ENCODE peak calls at places on chromosomes 4 and X, in five cellular contexts. One of them, this sample, is unnamed.

GRCh38 chr4:122249357-122249756 is 97.2 kb downstream of the BLTP1 start:
- DNase-seq in transverse colon: no peak
- DNase-seq in heart right ventricle: no peak
- DNase-seq in keratinocyte: no peak
- DNase-seq in brain microvascular endothelial cell: no peak
- DNase-seq in this sample: no peak

GRCh38 chr4:11614426-11614825 is 185.7 kb upstream of the HS3ST1 start:
- DNase-seq in transverse colon: no peak
- DNase-seq in heart right ventricle: no peak
- DNase-seq in keratinocyte: no peak
- DNase-seq in brain microvascular endothelial cell: no peak
- DNase-seq in this sample: no peak

GRCh38 chr4:76435689-76436176 is 704 bp downstream of the SHROOM3 start:
- DNase-seq in transverse colon: no peak
- DNase-seq in heart right ventricle: no peak
- DNase-seq in keratinocyte: no peak
- DNase-seq in brain microvascular endothelial cell: no peak
- DNase-seq in this sample: no peak

GRCh38 chr4:121138014-121138413 is 26.1 kb downstream of the TNIP3 start:
- DNase-seq in transverse colon: no peak
- DNase-seq in heart right ventricle: no peak
- DNase-seq in keratinocyte: no peak
- DNase-seq in brain microvascular endothelial cell: no peak
- DNase-seq in this sample: no peak

GRCh38 chrX:141405878-141406492 is 163.7 kb upstream of the SPANXC start:
- DNase-seq in transverse colon: no peak
- DNase-seq in heart right ventricle: no peak
- DNase-seq in keratinocyte: peak
- DNase-seq in brain microvascular endothelial cell: peak
- DNase-seq in this sample: no peak

GRCh38 chr4:53477038-53477565 is 99.7 kb downstream of the FIP1L1 start:
- DNase-seq in transverse colon: no peak
- DNase-seq in heart right ventricle: no peak
- DNase-seq in keratinocyte: peak
- DNase-seq in brain microvascular endothelial cell: no peak
- DNase-seq in this sample: no peak

GRCh38 chrX:134619838-134620237 is 38.4 kb downstream of the PLAC1 start:
- DNase-seq in transverse colon: no peak
- DNase-seq in heart right ventricle: no peak
- DNase-seq in keratinocyte: no peak
- DNase-seq in brain microvascular endothelial cell: no peak
- DNase-seq in this sample: no peak

GRCh38 chr4:82861529-82861928 is 29.4 kb downstream of the SEC31A start:
- DNase-seq in transverse colon: no peak
- DNase-seq in heart right ventricle: no peak
- DNase-seq in keratinocyte: no peak
- DNase-seq in brain microvascular endothelial cell: no peak
- DNase-seq in this sample: no peak

GRCh38 chrX:155779831-155780230 is 101.3 kb upstream of the VAMP7 start:
- DNase-seq in transverse colon: no peak
- DNase-seq in heart right ventricle: no peak
- DNase-seq in keratinocyte: no peak
- DNase-seq in brain microvascular endothelial cell: no peak
- DNase-seq in this sample: no peak

GRCh38 chr4:56803473-56803872 is 18.0 kb downstream of the SPINK2 start:
- DNase-seq in transverse colon: no peak
- DNase-seq in heart right ventricle: peak
- DNase-seq in keratinocyte: no peak
- DNase-seq in brain microvascular endothelial cell: peak
- DNase-seq in this sample: no peak

GRCh38 chr4:13548059-13548983 is 4.0 kb upstream of the NKX3-2 start:
- DNase-seq in transverse colon: no peak
- DNase-seq in heart right ventricle: no peak
- DNase-seq in keratinocyte: no peak
- DNase-seq in brain microvascular endothelial cell: no peak
- DNase-seq in this sample: no peak

GRCh38 chrX:103529550-103529949 is 10.3 kb upstream of the RAB40A start:
- DNase-seq in transverse colon: no peak
- DNase-seq in heart right ventricle: no peak
- DNase-seq in keratinocyte: no peak
- DNase-seq in brain microvascular endothelial cell: no peak
- DNase-seq in this sample: no peak

GRCh38 chr4:74934016-74934821 is 1.3 kb downstream of the PARM1 start:
- DNase-seq in transverse colon: peak
- DNase-seq in heart right ventricle: peak
- DNase-seq in keratinocyte: no peak
- DNase-seq in brain microvascular endothelial cell: peak
- DNase-seq in this sample: peak

GRCh38 chr4:19187104-19187503 is 1064.6 kb upstream of the SLIT2 start:
- DNase-seq in transverse colon: no peak
- DNase-seq in heart right ventricle: no peak
- DNase-seq in keratinocyte: no peak
- DNase-seq in brain microvascular endothelial cell: peak
- DNase-seq in this sample: no peak

GRCh38 chr4:41257257-41257900 is 651 bp downstream of the UCHL1 start:
- DNase-seq in transverse colon: peak
- DNase-seq in heart right ventricle: peak
- DNase-seq in keratinocyte: no peak
- DNase-seq in brain microvascular endothelial cell: peak
- DNase-seq in this sample: peak

GRCh38 chr4:8097721-8098345 is 60.8 kb downstream of the ABLIM2 start:
- DNase-seq in transverse colon: no peak
- DNase-seq in heart right ventricle: no peak
- DNase-seq in keratinocyte: no peak
- DNase-seq in brain microvascular endothelial cell: no peak
- DNase-seq in this sample: no peak

GRCh38 chr4:140980426-140981200 is 152.7 kb downstream of the RNF150 start:
- DNase-seq in transverse colon: no peak
- DNase-seq in heart right ventricle: no peak
- DNase-seq in keratinocyte: no peak
- DNase-seq in brain microvascular endothelial cell: no peak
- DNase-seq in this sample: no peak

GRCh38 chr4:140986045-140986444 is 147.2 kb downstream of the RNF150 start:
- DNase-seq in transverse colon: no peak
- DNase-seq in heart right ventricle: no peak
- DNase-seq in keratinocyte: no peak
- DNase-seq in brain microvascular endothelial cell: no peak
- DNase-seq in this sample: no peak

GRCh38 chr4:140982613-140983340 is 150.5 kb downstream of the RNF150 start:
- DNase-seq in transverse colon: no peak
- DNase-seq in heart right ventricle: no peak
- DNase-seq in keratinocyte: no peak
- DNase-seq in brain microvascular endothelial cell: no peak
- DNase-seq in this sample: no peak
- H3K27ac ChIP-seq in transverse colon: no peak
- H3K27ac ChIP-seq in heart right ventricle: peak
- H3K27ac ChIP-seq in keratinocyte: no peak
- H3K27ac ChIP-seq in brain microvascular endothelial cell: no peak
- H3K27ac ChIP-seq in this sample: no peak

DNA sequence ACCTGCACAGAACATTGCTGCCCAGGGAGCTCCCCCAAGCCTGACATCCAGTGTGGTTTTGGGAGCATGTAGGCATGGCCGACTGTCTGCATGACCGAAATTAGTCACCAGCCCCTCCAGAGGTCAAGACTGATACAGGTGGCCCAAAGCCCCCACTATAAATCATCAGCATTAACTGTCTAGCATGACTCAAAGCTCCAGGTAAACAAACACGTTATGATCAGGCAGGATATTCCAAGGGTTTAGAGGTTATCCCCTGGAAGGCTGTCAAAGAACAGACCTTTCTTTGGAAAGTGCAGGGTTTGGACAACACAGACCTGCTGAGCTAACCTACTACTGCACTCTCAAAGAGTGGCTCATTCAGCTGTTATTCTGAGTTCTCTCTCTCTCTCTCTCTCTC is 2.1 kb upstream of the FAM9A start:
- DNase-seq in transverse colon: no peak
- DNase-seq in heart right ventricle: no peak
- DNase-seq in keratinocyte: no peak
- DNase-seq in brain microvascular endothelial cell: no peak
- DNase-seq in this sample: no peak
- H3K27ac ChIP-seq in transverse colon: no peak
- H3K27ac ChIP-seq in heart right ventricle: no peak
- H3K27ac ChIP-seq in keratinocyte: no peak
- H3K27ac ChIP-seq in brain microvascular endothelial cell: no peak
- H3K27ac ChIP-seq in this sample: no peak

GRCh38 chr4:9602389-9602914 is 158.2 kb downstream of the DEFB131A start:
- DNase-seq in transverse colon: no peak
- DNase-seq in heart right ventricle: no peak
- DNase-seq in keratinocyte: no peak
- DNase-seq in brain microvascular endothelial cell: no peak
- DNase-seq in this sample: no peak

DNA sequence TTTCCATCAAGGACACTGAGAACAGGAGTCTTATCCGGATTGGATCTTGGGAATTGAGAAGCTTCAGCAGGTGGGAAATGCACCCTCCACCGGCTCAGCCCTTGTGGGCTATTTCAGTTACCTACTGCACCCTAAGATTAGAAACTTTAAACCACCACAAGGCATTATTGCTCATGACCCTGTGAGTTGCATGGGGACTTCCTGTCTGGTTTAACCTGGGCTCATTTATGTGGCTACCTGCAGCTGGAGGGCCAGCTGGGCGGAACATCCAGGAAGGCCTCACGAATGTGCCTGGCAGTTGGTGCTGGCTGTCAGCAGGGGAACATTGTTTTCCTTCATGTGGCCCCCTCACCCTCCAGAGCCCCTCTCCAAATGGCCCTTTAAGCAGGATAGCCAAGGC is 164.1 kb downstream of the DEFB131A start:
- DNase-seq in transverse colon: no peak
- DNase-seq in heart right ventricle: no peak
- DNase-seq in keratinocyte: no peak
- DNase-seq in brain microvascular endothelial cell: no peak
- DNase-seq in this sample: no peak
- H3K27ac ChIP-seq in transverse colon: no peak
- H3K27ac ChIP-seq in heart right ventricle: no peak
- H3K27ac ChIP-seq in keratinocyte: no peak
- H3K27ac ChIP-seq in brain microvascular endothelial cell: no peak
- H3K27ac ChIP-seq in this sample: no peak

GRCh38 chr4:118962540-118962939 is 73.9 kb downstream of the SYNPO2 start:
- DNase-seq in transverse colon: no peak
- DNase-seq in heart right ventricle: no peak
- DNase-seq in keratinocyte: no peak
- DNase-seq in brain microvascular endothelial cell: no peak
- DNase-seq in this sample: no peak
- H3K27ac ChIP-seq in transverse colon: peak
- H3K27ac ChIP-seq in heart right ventricle: no peak
- H3K27ac ChIP-seq in keratinocyte: no peak
- H3K27ac ChIP-seq in brain microvascular endothelial cell: no peak
- H3K27ac ChIP-seq in this sample: no peak

DNA sequence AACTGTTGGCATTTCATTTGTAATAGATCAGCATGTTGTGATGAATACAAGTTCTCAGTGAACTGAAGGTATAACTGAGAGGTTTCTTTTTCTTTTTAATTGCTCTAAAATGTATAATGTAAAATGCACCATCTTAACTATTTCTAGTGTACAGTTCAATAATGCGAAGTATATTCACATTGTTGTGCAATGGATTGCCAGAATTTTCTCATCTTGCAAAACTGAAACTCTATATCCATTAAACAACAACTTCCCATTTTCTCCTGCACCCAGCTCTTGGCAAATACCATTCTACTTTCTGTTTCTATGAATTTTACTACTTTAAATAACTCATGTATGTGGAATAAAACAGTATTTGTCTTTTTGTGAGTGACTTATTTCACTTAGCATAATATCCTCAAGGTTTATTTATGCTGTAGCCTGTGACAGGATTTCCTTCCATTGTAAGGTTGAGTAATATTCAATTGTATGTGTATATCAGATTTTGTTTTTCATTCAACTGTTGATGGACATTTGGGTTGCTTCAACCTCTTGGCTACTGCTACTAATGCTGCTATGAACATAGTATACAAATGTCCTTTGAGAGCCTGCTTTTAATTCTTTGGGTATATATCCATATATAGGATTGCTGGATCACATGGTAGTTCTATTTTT is 53.5 kb upstream of the NPFFR2 start:
- DNase-seq in transverse colon: no peak
- DNase-seq in heart right ventricle: no peak
- DNase-seq in keratinocyte: no peak
- DNase-seq in brain microvascular endothelial cell: no peak
- DNase-seq in this sample: no peak
- H3K27ac ChIP-seq in transverse colon: no peak
- H3K27ac ChIP-seq in heart right ventricle: no peak
- H3K27ac ChIP-seq in keratinocyte: no peak
- H3K27ac ChIP-seq in brain microvascular endothelial cell: no peak
- H3K27ac ChIP-seq in this sample: no peak

This sample was measured in endodermal cell.